ENCODE peak calls at places on chromosomes 3 and 15, in ten cellular contexts. Y is stomach, S is coronary artery, I is fibroblast of lung, D is colonic mucosa, J is dorsolateral prefrontal cortex, Q is epithelial cell of prostate, A is small intestine, H is psoas muscle, O is lower lobe of right lung. M is an unnamed sample.

GRCh38 chr3:4426782-4427344 is 40.2 kb downstream of the SUMF1 start:
- DNase-seq in O (no peak), D (no peak), Q (no peak), Y (no peak), I (peak; percentile 80), J (no peak), S (no peak), A (peak; percentile 7), H (no peak), M (peak; percentile 60)

GRCh38 chr3:55165278-55165677 is 237.4 kb upstream of the LRTM1 start:
- DNase-seq in S (no peak), O (no peak), Y (no peak), I (peak; percentile 42), J (no peak), D (no peak), Q (no peak), H (no peak), A (no peak), M (no peak)

GRCh38 chr3:188298585-188298984 is 144.6 kb downstream of the LPP start:
- DNase-seq in I (no peak), H (no peak), S (no peak), D (peak; percentile 32), Y (no peak), Q (no peak), A (peak; percentile 29), O (no peak), J (no peak), M (no peak)

GRCh38 chr15:58865420-58865880 is 68.0 kb downstream of the SLTM start:
- DNase-seq in O (no peak), J (no peak), I (no peak), A (peak; percentile 42), S (no peak), H (no peak), Y (no peak), D (peak; percentile 26), Q (no peak), M (no peak)

GRCh38 chr3:173823911-173824460 is 426.4 kb downstream of the NLGN1 start:
- DNase-seq in Q (no peak), O (no peak), I (peak; percentile 69), H (no peak), D (no peak), S (no peak), A (no peak), Y (no peak), J (no peak), M (no peak)

GRCh38 chr15:63374686-63375520 is 6.7 kb downstream of the CA12 start:
- DNase-seq in A (no peak), I (peak; percentile 87), J (peak; percentile 48), S (peak; percentile 67), H (peak; percentile 56), O (peak; percentile 71), Q (no peak), Y (peak; percentile 45), D (no peak), M (no peak)

GRCh38 chr15:58393196-58393790 is 38.5 kb upstream of the LIPC start:
- DNase-seq in I (peak; percentile 49), D (peak; percentile 75), J (no peak), A (peak; percentile 17), H (no peak), O (no peak), Q (peak; percentile 61), Y (no peak), S (no peak), M (no peak)

GRCh38 chr3:17602126-17602525 is 140.3 kb downstream of the TBC1D5 start:
- DNase-seq in A (no peak), D (no peak), Y (no peak), H (no peak), J (no peak), Q (peak; percentile 18), O (no peak), I (peak; percentile 66), S (no peak), M (no peak)

GRCh38 chr3:18505056-18505455 is 79.9 kb upstream of the SATB1 start:
- DNase-seq in H (no peak), S (no peak), J (no peak), A (no peak), O (no peak), D (no peak), Y (no peak), I (no peak), Q (no peak), M (no peak)

GRCh38 chr3:25428003-25428861 is at the start of gene RARB:
- DNase-seq in D (peak; percentile 57), O (peak; percentile 56), J (peak; percentile 51), S (peak; percentile 88), I (peak; percentile 96), Q (peak; percentile 60), Y (peak; percentile 61), H (peak; percentile 67), A (peak; percentile 69), M (peak; percentile 59)

GRCh38 chr3:61200255-61200654 is 51.0 kb downstream of the FHIT start:
- DNase-seq in H (no peak), Y (no peak), J (no peak), I (no peak), Q (no peak), S (no peak), O (no peak), A (peak; percentile 22), D (no peak), M (no peak)

GRCh38 chr3:50605901-50606326 is 5.7 kb downstream of the CISH start:
- DNase-seq in S (no peak), D (no peak), Q (no peak), Y (no peak), J (no peak), O (peak; percentile 48), H (peak; percentile 79), I (no peak), A (no peak), M (peak; percentile 10)

GRCh38 chr3:69963643-69964042 is 35.9 kb upstream of the SAMMSON start:
- DNase-seq in I (no peak), Y (no peak), O (no peak), Q (no peak), A (no peak), H (no peak), D (no peak), J (no peak), S (no peak), M (no peak)

GRCh38 chr3:37713820-37714204 is 147.9 kb upstream of the CTDSPL start:
- DNase-seq in J (no peak), A (no peak), S (no peak), H (no peak), Q (no peak), O (no peak), Y (no peak), I (no peak), D (no peak), M (no peak)

GRCh38 chr3:37712918-37713819 is 148.5 kb upstream of the CTDSPL start:
- DNase-seq in I (peak; percentile 67), O (no peak), H (no peak), A (no peak), J (no peak), Q (no peak), Y (no peak), D (no peak), S (no peak), M (peak; percentile 46)

GRCh38 chr3:37712387-37712786 is 149.3 kb upstream of the CTDSPL start:
- DNase-seq in J (no peak), S (no peak), D (no peak), Y (no peak), I (no peak), A (no peak), H (no peak), Q (no peak), O (no peak), M (no peak)

GRCh38 chr3:37709946-37710345 is 151.7 kb upstream of the CTDSPL start:
- DNase-seq in H (no peak), D (no peak), O (peak; percentile 69), I (no peak), A (no peak), Y (no peak), J (no peak), Q (no peak), S (peak; percentile 52), M (no peak)

DNA sequence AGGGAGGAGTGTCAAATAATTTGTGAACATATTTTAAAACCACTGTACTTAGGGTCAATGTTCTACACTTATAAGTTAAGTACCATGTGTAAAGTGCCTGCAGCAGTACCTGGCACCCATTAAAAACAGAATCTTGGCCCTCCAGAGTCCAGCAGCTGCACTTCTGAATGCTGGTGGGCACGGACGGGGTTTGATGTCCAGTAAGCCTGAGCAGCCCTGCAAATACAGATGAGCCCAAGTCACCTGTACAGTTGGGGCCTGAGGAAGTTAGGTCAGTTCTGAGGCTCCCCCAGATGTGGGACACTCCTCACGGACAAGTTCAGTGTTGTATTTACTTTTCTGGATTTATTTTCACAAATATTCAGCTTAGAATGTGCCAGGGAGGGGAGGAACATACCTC is 150.0 kb upstream of the CTDSPL start:
- DNase-seq in D (no peak), J (no peak), Q (no peak), I (no peak), S (peak; percentile 54), Y (no peak), O (no peak), A (no peak), H (no peak), M (no peak)
- H3K27ac ChIP-seq in D (no peak overlapping the region), J (no peak overlapping the region), Q (no peak overlapping the region), I (no peak overlapping the region), S (no peak overlapping the region), Y (no peak overlapping the region), O (peak overlapping the region; percentile 37), A (no peak overlapping the region), H (no peak overlapping the region), M (peak overlapping the region; percentile 79)

DNA sequence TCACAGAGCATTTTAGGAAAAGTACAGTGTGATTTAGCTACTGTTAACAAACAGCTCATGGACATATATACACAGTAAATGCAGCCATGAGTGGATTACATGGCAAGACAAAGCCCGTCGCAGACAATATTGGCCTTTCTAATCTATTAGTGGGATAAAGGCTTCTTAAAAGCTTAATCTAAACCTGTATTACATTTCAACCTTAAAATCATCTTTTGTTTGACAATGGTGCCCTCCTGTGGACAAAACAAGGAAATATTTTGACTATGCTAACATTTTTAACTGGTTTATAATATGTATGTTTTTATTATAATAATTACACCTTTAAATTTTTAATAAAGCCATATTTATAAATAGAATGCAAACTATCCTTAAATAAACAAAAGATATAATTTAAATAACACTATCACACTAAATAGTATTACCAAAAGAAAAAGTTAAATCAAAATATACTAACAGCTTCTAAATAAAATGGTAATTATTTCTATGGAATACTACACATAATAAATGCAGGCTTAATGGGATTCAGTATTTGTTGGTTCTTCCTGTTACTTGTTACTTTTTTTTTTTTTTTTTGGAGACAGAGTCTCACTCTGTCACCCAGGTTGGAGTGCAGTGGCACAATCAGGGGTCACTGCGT is 38.6 kb downstream of the TAFA4 start:
- DNase-seq in Y (no peak), D (no peak), S (no peak), A (peak; percentile 38), H (no peak), Q (no peak), O (no peak), J (no peak), I (peak; percentile 20), M (no peak)
- H3K27ac ChIP-seq in Y (no peak overlapping the region), D (no peak overlapping the region), S (no peak overlapping the region), A (no peak overlapping the region), H (no peak overlapping the region), Q (no peak overlapping the region), O (no peak overlapping the region), J (no peak overlapping the region), I (no peak overlapping the region), M (no peak overlapping the region)

GRCh38 chr15:33160581-33161165 is 33.8 kb downstream of the FMN1 start:
- DNase-seq in Y (no peak), O (no peak), S (no peak), I (no peak), D (no peak), A (no peak), H (no peak), J (no peak), Q (no peak), M (peak; percentile 31)
- H3K27ac ChIP-seq in Y (no peak overlapping the region), O (no peak overlapping the region), S (no peak overlapping the region), I (no peak overlapping the region), D (no peak overlapping the region), A (no peak overlapping the region), H (peak overlapping the region; percentile 70), J (no peak overlapping the region), Q (no peak overlapping the region), M (peak overlapping the region; percentile 79)

GRCh38 chr3:183100376-183100775 is 1.1 kb upstream of the MCCC1 start:
- DNase-seq in Q (no peak), D (no peak), Y (no peak), J (no peak), H (no peak), I (no peak), A (no peak), S (no peak), O (no peak), M (no peak)
- H3K27ac ChIP-seq in Q (no peak overlapping the region), D (no peak overlapping the region), Y (peak overlapping the region; percentile 92), J (peak overlapping the region; percentile 96), H (peak overlapping the region; percentile 89), I (peak overlapping the region; percentile 32), A (no peak overlapping the region), S (peak overlapping the region; percentile 88), O (peak overlapping the region; percentile 89), M (no peak overlapping the region)